ENCODE peak calls at places on chromosome 15, in seven cellular contexts. One of them, this sample, is unnamed.

GRCh38 chr15:40991355-40991754 is 38.1 kb downstream of the CHAC1 start:
- DNase-seq in AG04450: no peak
- DNase-seq in LNCaP clone FGC: no peak
- DNase-seq in fibroblast of mammary gland: no peak
- DNase-seq in astrocyte: no peak
- DNase-seq in RWPE2: no peak
- DNase-seq in mammary epithelial cell: no peak
- DNase-seq in this sample: no peak

GRCh38 chr15:58269455-58270414 is 131.6 kb downstream of the AQP9 start:
- DNase-seq in fibroblast of mammary gland: peak; percentile 68
- DNase-seq in mammary epithelial cell: peak; percentile 76
- DNase-seq in AG04450: peak; percentile 30
- DNase-seq in LNCaP clone FGC: peak; percentile 45
- DNase-seq in RWPE2: no peak
- DNase-seq in astrocyte: peak; percentile 45
- DNase-seq in this sample: peak; percentile 24

GRCh38 chr15:77118787-77119410 is 48.0 kb upstream of the TSPAN3 start:
- DNase-seq in astrocyte: peak; percentile 58
- DNase-seq in fibroblast of mammary gland: peak; percentile 80
- DNase-seq in AG04450: peak; percentile 54
- DNase-seq in mammary epithelial cell: peak; percentile 40
- DNase-seq in LNCaP clone FGC: peak; percentile 47
- DNase-seq in RWPE2: no peak
- DNase-seq in this sample: peak; percentile 52

GRCh38 chr15:98937413-98938104 is 70.0 kb downstream of the PGPEP1L start:
- DNase-seq in AG04450: no peak
- DNase-seq in LNCaP clone FGC: no peak
- DNase-seq in fibroblast of mammary gland: no peak
- DNase-seq in astrocyte: no peak
- DNase-seq in RWPE2: no peak
- DNase-seq in mammary epithelial cell: no peak
- DNase-seq in this sample: no peak

GRCh38 chr15:82647045-82647834 is at the start of gene CPEB1:
- DNase-seq in RWPE2: no peak
- DNase-seq in AG04450: no peak
- DNase-seq in mammary epithelial cell: peak; percentile 6
- DNase-seq in LNCaP clone FGC: no peak
- DNase-seq in astrocyte: no peak
- DNase-seq in fibroblast of mammary gland: peak; percentile 43
- DNase-seq in this sample: no peak

GRCh38 chr15:56936929-56937328 is 18.5 kb downstream of the TCF12 start:
- DNase-seq in fibroblast of mammary gland: peak; percentile 72
- DNase-seq in RWPE2: no peak
- DNase-seq in LNCaP clone FGC: no peak
- DNase-seq in mammary epithelial cell: no peak
- DNase-seq in AG04450: no peak
- DNase-seq in astrocyte: no peak
- DNase-seq in this sample: no peak

GRCh38 chr15:87736921-87737389 is 519.6 kb downstream of the NTRK3 start:
- DNase-seq in LNCaP clone FGC: no peak
- DNase-seq in RWPE2: no peak
- DNase-seq in mammary epithelial cell: no peak
- DNase-seq in astrocyte: peak; percentile 30
- DNase-seq in AG04450: no peak
- DNase-seq in fibroblast of mammary gland: no peak
- DNase-seq in this sample: no peak

GRCh38 chr15:42845581-42845980 is 75.0 kb downstream of the TTBK2 start:
- DNase-seq in fibroblast of mammary gland: no peak
- DNase-seq in AG04450: no peak
- DNase-seq in LNCaP clone FGC: no peak
- DNase-seq in mammary epithelial cell: peak; percentile 73
- DNase-seq in RWPE2: no peak
- DNase-seq in astrocyte: no peak
- DNase-seq in this sample: no peak

GRCh38 chr15:33188654-33189257 is 5.8 kb downstream of the FMN1 start:
- DNase-seq in LNCaP clone FGC: no peak
- DNase-seq in mammary epithelial cell: no peak
- DNase-seq in AG04450: no peak
- DNase-seq in fibroblast of mammary gland: no peak
- DNase-seq in astrocyte: no peak
- DNase-seq in RWPE2: no peak
- DNase-seq in this sample: no peak

GRCh38 chr15:36177590-36178281 is 401.7 kb upstream of the CDIN1 start:
- DNase-seq in RWPE2: no peak
- DNase-seq in mammary epithelial cell: no peak
- DNase-seq in LNCaP clone FGC: peak; percentile 84
- DNase-seq in astrocyte: peak; percentile 12
- DNase-seq in AG04450: no peak
- DNase-seq in fibroblast of mammary gland: peak; percentile 47
- DNase-seq in this sample: no peak

GRCh38 chr15:42089942-42090341 is 4.4 kb downstream of the PLA2G4D start:
- DNase-seq in fibroblast of mammary gland: no peak
- DNase-seq in LNCaP clone FGC: no peak
- DNase-seq in RWPE2: no peak
- DNase-seq in AG04450: no peak
- DNase-seq in astrocyte: no peak
- DNase-seq in mammary epithelial cell: no peak
- DNase-seq in this sample: no peak

GRCh38 chr15:48766196-48766595 is 44.7 kb downstream of the CEP152 start:
- DNase-seq in fibroblast of mammary gland: peak; percentile 59
- DNase-seq in astrocyte: peak; percentile 68
- DNase-seq in LNCaP clone FGC: peak; percentile 72
- DNase-seq in AG04450: no peak
- DNase-seq in mammary epithelial cell: no peak
- DNase-seq in RWPE2: no peak
- DNase-seq in this sample: no peak

GRCh38 chr15:52480990-52481389 is 47.7 kb downstream of the MYO5A start:
- DNase-seq in astrocyte: no peak
- DNase-seq in RWPE2: no peak
- DNase-seq in AG04450: no peak
- DNase-seq in mammary epithelial cell: no peak
- DNase-seq in fibroblast of mammary gland: no peak
- DNase-seq in LNCaP clone FGC: no peak
- DNase-seq in this sample: no peak

GRCh38 chr15:92811514-92811913 is 88.6 kb upstream of the CHD2 start:
- DNase-seq in RWPE2: peak; percentile 56
- DNase-seq in astrocyte: no peak
- DNase-seq in mammary epithelial cell: peak; percentile 83
- DNase-seq in AG04450: no peak
- DNase-seq in LNCaP clone FGC: peak; percentile 85
- DNase-seq in fibroblast of mammary gland: no peak
- DNase-seq in this sample: no peak

DNA sequence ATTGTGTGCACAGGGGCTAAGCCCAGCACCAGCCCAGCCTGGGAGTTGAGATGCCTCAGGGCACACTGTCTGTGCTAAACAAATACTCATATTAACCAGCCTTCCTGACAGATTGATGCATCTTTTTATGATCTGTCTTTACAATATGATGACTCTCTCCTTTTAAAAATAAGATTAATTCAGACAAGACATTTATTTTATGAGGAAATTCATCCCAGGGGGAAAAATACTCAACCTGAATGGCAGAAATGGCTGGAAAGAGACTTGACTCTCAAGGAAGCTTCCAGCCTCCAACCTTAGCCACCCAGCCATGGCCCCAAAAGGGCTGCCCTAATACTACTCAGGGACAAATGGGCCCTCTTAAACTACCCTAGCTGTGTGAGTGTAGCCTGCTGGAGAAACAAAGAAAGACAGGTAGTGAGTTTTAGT is 46.9 kb downstream of the NOX5 start:
- DNase-seq in astrocyte: no peak
- DNase-seq in LNCaP clone FGC: no peak
- DNase-seq in RWPE2: no peak
- DNase-seq in fibroblast of mammary gland: no peak
- DNase-seq in mammary epithelial cell: no peak
- DNase-seq in AG04450: no peak
- DNase-seq in this sample: no peak
- TF ChIP-seq CTCF in astrocyte: no peak
- TF ChIP-seq CTCF in LNCaP clone FGC: no peak
- TF ChIP-seq CTCF in RWPE2: peak; percentile 17
- TF ChIP-seq CTCF in fibroblast of mammary gland: no peak
- TF ChIP-seq CTCF in mammary epithelial cell: no peak
- TF ChIP-seq CTCF in AG04450: no peak
- TF ChIP-seq CTCF in this sample: no peak

GRCh38 chr15:90808517-90808939 is 59.9 kb upstream of the FURIN start:
- DNase-seq in RWPE2: peak; percentile 32
- DNase-seq in fibroblast of mammary gland: no peak
- DNase-seq in AG04450: no peak
- DNase-seq in mammary epithelial cell: no peak
- DNase-seq in LNCaP clone FGC: no peak
- DNase-seq in astrocyte: no peak
- DNase-seq in this sample: no peak
- H3K4me3 ChIP-seq in RWPE2: no peak overlapping the region
- H3K4me3 ChIP-seq in fibroblast of mammary gland: no peak overlapping the region
- H3K4me3 ChIP-seq in AG04450: no peak overlapping the region
- H3K4me3 ChIP-seq in mammary epithelial cell: no peak overlapping the region
- H3K4me3 ChIP-seq in LNCaP clone FGC: no peak overlapping the region
- H3K4me3 ChIP-seq in astrocyte: no peak overlapping the region
- H3K4me3 ChIP-seq in this sample: no peak overlapping the region

DNA sequence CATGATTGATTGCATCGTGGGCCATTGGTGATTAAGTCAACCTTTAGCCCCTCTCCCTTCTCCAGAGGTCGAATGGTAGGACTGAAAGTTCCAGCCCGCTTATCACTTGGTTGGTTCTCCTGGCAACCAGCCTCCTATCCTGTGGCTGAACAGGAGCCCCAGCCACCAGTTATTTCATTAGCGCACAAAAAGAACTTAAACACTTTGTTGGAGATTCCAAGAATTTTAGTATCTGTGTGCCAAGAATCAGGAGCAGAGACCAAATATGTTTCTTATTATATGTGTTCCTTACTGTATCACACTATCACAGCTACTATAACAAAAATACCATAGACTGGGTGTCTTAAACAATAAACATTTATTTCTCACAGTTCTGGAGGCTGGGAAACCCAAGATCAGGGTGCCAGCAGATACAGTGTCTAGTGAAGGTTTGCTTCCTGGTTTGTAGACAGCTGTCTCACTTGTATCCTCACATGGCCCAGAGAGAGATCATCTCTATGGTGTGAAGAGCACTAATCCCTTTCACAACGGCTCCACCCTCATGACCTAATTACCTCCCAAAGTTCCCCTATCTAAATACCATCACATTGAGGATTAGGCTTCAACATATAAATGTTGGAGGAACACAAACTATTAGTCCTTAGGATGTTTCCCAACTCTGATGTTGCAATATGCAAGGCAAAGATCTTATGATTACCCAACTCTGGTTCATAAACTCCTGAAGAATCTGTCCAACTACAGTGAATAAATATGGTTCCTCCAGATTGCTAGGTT is 30.5 kb upstream of the APH1B start:
- DNase-seq in mammary epithelial cell: peak; percentile 83
- DNase-seq in fibroblast of mammary gland: peak; percentile 96
- DNase-seq in AG04450: no peak
- DNase-seq in RWPE2: no peak
- DNase-seq in astrocyte: peak; percentile 58
- DNase-seq in LNCaP clone FGC: no peak
- DNase-seq in this sample: peak; percentile 83
- TF ChIP-seq CTCF in mammary epithelial cell: no peak
- TF ChIP-seq CTCF in fibroblast of mammary gland: no peak
- TF ChIP-seq CTCF in AG04450: no peak
- TF ChIP-seq CTCF in RWPE2: no peak
- TF ChIP-seq CTCF in astrocyte: no peak
- TF ChIP-seq CTCF in LNCaP clone FGC: no peak
- TF ChIP-seq CTCF in this sample: no peak

DNA sequence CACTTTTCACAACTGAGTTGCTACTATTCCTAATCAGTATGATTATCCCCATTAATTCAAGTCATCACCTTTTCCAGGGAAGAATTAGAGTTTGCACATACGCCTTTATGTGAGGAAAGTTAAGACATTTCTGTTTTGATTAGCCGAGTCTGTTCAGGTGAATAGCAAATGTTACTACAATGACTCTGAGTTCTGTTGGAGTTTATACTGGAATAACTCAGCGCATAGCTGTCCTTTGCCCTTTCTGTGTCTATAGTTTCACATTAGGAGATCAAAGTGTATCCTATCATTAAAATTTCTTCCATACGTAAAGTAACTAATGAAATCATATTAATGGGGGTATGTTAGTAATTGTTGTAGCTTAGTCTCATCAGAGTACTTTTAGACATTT is 4.9 kb downstream of the RAB8B start:
- DNase-seq in AG04450: no peak
- DNase-seq in astrocyte: no peak
- DNase-seq in fibroblast of mammary gland: no peak
- DNase-seq in LNCaP clone FGC: no peak
- DNase-seq in mammary epithelial cell: no peak
- DNase-seq in RWPE2: no peak
- DNase-seq in this sample: no peak
- H3K4me3 ChIP-seq in AG04450: no peak overlapping the region
- H3K4me3 ChIP-seq in astrocyte: no peak overlapping the region
- H3K4me3 ChIP-seq in fibroblast of mammary gland: no peak overlapping the region
- H3K4me3 ChIP-seq in LNCaP clone FGC: no peak overlapping the region
- H3K4me3 ChIP-seq in mammary epithelial cell: no peak overlapping the region
- H3K4me3 ChIP-seq in RWPE2: no peak overlapping the region
- H3K4me3 ChIP-seq in this sample: no peak overlapping the region

DNA sequence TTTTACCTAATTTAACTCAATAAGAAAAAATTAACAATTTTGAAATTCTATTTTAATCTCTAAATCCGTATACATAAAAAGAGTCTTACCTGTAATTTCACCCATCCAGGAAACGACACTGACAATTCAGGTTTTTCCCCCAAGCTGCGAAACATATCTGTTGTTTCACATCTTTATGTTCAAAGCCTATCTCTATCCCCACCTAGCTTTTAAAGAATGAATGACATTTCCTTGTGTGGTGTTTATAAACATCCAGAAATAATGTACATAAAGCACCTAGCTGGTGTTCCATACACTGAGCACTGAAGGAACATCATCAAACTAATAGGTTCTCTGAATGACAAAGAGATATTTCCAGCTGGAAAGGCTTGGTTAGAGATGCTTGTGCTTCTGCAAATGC is 867.8 kb downstream of the SQOR start:
- DNase-seq in RWPE2: no peak
- DNase-seq in fibroblast of mammary gland: peak; percentile 1
- DNase-seq in astrocyte: no peak
- DNase-seq in AG04450: no peak
- DNase-seq in LNCaP clone FGC: no peak
- DNase-seq in mammary epithelial cell: no peak
- DNase-seq in this sample: no peak
- TF ChIP-seq CTCF in RWPE2: peak; percentile 84
- TF ChIP-seq CTCF in fibroblast of mammary gland: peak; percentile 7
- TF ChIP-seq CTCF in astrocyte: no peak
- TF ChIP-seq CTCF in AG04450: no peak
- TF ChIP-seq CTCF in LNCaP clone FGC: peak; percentile 39
- TF ChIP-seq CTCF in mammary epithelial cell: no peak
- TF ChIP-seq CTCF in this sample: no peak

DNA sequence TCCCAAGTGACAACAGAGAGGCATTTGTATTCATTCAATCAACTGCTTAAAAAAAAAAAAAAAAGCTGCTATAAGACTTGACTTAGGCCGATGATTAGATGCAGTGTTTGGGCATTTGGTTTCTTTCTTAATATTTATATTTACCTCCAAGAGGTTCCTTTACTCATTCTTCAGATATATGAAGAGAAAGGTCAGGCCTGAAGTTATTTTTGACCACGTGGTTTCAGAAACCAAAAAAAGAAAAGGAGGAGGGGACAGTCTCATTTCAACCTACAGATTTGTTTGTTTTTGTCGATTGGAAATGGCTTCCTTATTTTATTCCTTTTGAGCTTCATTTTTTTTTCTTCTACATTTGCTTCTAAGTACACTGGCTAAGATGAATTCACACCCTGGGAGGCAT is 79.0 kb upstream of the FOXB1 start:
- DNase-seq in astrocyte: no peak
- DNase-seq in fibroblast of mammary gland: no peak
- DNase-seq in RWPE2: no peak
- DNase-seq in AG04450: no peak
- DNase-seq in mammary epithelial cell: no peak
- DNase-seq in LNCaP clone FGC: no peak
- DNase-seq in this sample: no peak
- H3K4me3 ChIP-seq in astrocyte: no peak overlapping the region
- H3K4me3 ChIP-seq in fibroblast of mammary gland: no peak overlapping the region
- H3K4me3 ChIP-seq in RWPE2: no peak overlapping the region
- H3K4me3 ChIP-seq in AG04450: no peak overlapping the region
- H3K4me3 ChIP-seq in mammary epithelial cell: no peak overlapping the region
- H3K4me3 ChIP-seq in LNCaP clone FGC: no peak overlapping the region
- H3K4me3 ChIP-seq in this sample: no peak overlapping the region

This sample was measured in AG09309.